ENCODE peak calls at places on chromosome 7, in four cellular contexts. Q, I, H and R are unnamed samples.

GRCh38 chr7:71868797-71869196 is 543.3 kb downstream of the CALN1 start:
- DNase-seq in Q (peak; percentile 59), H (no peak), I (no peak), R (no peak)

GRCh38 chr7:129188892-129189660 is 643 bp downstream of the SMO start:
- DNase-seq in I (no peak), H (peak; percentile 27), Q (peak; percentile 35), R (no peak)

GRCh38 chr7:17304926-17305325 is 6.5 kb downstream of the AHR start:
- DNase-seq in H (peak; percentile 88), Q (peak; percentile 18), I (no peak), R (peak; percentile 42)

GRCh38 chr7:70634610-70635068 is 497.3 kb upstream of the GALNT17 start:
- DNase-seq in H (peak; percentile 98), Q (peak; percentile 48), I (no peak), R (no peak)

GRCh38 chr7:94301024-94301588 is 93.6 kb upstream of the COL1A2 start:
- DNase-seq in I (peak; percentile 57), H (peak; percentile 98), Q (peak; percentile 98), R (peak; percentile 97)

GRCh38 chr7:143884276-143884977 is 17.5 kb downstream of the TCAF1 start:
- DNase-seq in H (no peak), I (no peak), Q (no peak), R (no peak)

GRCh38 chr7:127107601-127108007 is 145.1 kb downstream of the GRM8 start:
- DNase-seq in Q (peak; percentile 86), I (peak; percentile 89), H (peak; percentile 19), R (peak; percentile 86)

GRCh38 chr7:1661461-1661860 is 8.6 kb upstream of the ELFN1 start:
- DNase-seq in Q (no peak), I (no peak), H (no peak), R (no peak)

GRCh38 chr7:139679731-139680594 is 97.8 kb downstream of the HIPK2 start:
- DNase-seq in H (peak; percentile 86), I (no peak), Q (no peak), R (no peak)

GRCh38 chr7:98238976-98239375 is 13.1 kb downstream of the TECPR1 start:
- DNase-seq in I (no peak), H (peak; percentile 33), Q (no peak), R (peak; percentile 98)

GRCh38 chr7:139451638-139452037 is 31.8 kb downstream of the KLRG2 start:
- DNase-seq in I (no peak), H (peak; percentile 77), Q (no peak), R (peak; percentile 92)

GRCh38 chr7:48251766-48252165 is 80.5 kb downstream of the ABCA13 start:
- DNase-seq in I (no peak), Q (no peak), H (peak; percentile 59), R (no peak)

GRCh38 chr7:69814421-69814962 is 216.2 kb downstream of the AUTS2 start:
- DNase-seq in H (no peak), I (peak; percentile 71), Q (peak; percentile 48), R (no peak)

GRCh38 chr7:6106140-6106904 is 75.1 kb downstream of the ANKRD61 start:
- DNase-seq in I (no peak), Q (peak; percentile 52), H (peak; percentile 38), R (peak; percentile 84)

GRCh38 chr7:151352512-151352911 is 10.9 kb downstream of the NUB1 start:
- DNase-seq in I (no peak), H (no peak), Q (no peak), R (peak; percentile 24)

DNA sequence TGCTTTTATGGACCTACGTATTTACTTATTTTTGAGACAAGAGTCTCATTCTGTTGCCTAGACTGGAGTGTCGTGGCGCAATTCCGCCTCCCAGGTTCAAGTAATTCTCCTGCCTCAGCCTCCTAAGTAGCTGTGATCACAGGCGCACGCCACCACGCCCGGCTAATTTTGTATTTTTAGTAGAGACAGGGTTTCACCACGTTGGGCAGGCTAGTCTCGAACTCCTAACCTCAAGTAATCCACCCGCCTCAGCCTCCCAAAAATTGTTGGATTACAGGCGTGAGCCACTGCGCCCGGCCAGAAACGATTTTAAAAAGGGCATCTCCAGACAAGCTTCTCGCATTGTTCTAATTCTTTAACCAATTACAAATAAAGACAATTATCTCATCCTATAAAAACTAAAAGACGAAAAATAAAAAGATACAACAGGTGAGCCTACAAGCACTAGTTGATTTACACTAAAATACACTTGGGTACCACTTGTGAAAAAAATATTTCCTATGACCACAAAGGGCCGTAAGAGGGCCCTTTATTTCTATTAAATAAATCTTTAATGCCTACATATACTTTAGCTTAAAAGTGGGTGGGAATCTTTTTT is 2.4 kb downstream of the TRA2A start:
- DNase-seq in Q (no peak), H (no peak), I (no peak), R (peak; percentile 31)
- H3K4me3 ChIP-seq in Q (peak overlapping the region; percentile 11), H (no peak overlapping the region), I (no peak overlapping the region), R (no peak overlapping the region)

GRCh38 chr7:158705234-158705890 is 758 bp upstream of the NCAPG2 start:
- DNase-seq in I (no peak), Q (peak; percentile 12), H (no peak), R (peak; percentile 59)
- H3K4ac ChIP-seq in I (no peak overlapping the region), Q (no peak overlapping the region), H (peak overlapping the region; percentile 63), R (peak overlapping the region; percentile 44)

GRCh38 chr7:50305697-50306300 is 1.3 kb downstream of the IKZF1 start:
- DNase-seq in H (no peak), Q (no peak), I (no peak), R (no peak)

GRCh38 chr7:50306491-50307367 is 2.2 kb downstream of the IKZF1 start:
- DNase-seq in I (no peak), H (no peak), Q (no peak), R (no peak)

GRCh38 chr7:50303894-50304157 is 690 bp upstream of the IKZF1 start:
- DNase-seq in H (no peak), Q (peak; percentile 2), I (no peak), R (peak; percentile 25)

GRCh38 chr7:50304158-50304910 is at the start of gene IKZF1:
- DNase-seq in Q (peak; percentile 66), I (no peak), H (no peak), R (peak; percentile 38)

DNA sequence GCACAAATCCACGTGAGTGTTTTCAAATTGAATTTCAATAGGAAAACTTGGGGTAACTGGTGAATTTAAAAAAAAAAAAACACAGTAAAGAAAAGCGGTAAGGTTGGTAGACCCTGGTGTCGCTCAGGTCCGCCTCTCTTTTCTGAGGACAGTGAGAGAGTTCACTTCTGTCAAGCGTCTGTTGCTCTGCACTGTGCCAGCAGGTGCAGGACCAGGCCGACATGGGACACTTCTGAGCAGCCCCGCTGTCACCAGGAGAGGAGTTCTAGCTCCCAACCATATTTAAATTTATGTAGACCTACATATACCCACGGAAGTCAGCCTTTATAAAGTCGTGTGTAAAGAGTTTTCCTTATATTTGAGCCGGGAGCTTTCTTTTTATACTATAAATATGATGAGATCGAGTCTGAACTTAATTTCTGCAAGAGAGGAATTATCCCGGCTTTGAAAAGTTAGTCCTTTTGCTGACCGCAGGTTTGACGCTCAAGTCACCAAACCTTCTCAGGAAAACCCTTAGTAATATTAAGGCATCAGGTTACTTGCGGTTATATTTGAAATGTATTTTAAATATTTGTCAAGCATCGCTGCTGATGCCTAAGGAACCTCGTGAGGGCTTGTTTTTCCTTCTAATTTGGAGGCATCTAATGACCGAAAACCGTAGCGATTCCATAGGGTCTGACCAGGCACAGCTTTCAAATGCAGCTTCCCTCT is 550 bp downstream of the IKZF1 start:
- DNase-seq in Q (no peak), H (no peak), I (no peak), R (no peak)
- H3K4me3 ChIP-seq in Q (no peak overlapping the region), H (no peak overlapping the region), I (peak overlapping the region; percentile 90), R (no peak overlapping the region)

DNA sequence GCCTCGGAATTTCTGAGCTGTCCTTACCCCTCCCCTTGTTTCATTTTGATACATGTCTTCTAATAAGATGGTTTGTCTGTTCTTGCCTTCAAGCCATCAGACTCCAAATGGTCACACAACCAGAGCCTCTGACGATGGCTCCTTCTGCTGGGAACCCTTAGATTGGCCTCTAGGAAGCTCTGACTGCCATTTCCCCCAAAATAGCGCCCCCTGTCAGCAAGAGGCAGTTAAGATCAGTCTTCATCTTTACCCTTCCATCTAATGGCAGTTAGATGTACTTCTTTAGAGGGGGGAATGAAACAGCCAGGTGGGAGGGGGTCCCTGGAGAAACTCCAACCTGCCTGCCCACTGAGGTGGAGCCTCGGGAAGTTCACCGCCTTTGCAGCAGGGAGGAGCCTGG is 85.8 kb upstream of the GPR22 start:
- DNase-seq in Q (peak; percentile 16), H (no peak), I (no peak), R (no peak)
- H3K4ac ChIP-seq in Q (no peak overlapping the region), H (no peak overlapping the region), I (no peak overlapping the region), R (no peak overlapping the region)

GRCh38 chr7:157010588-157011332 is at the start of gene MNX1:
- DNase-seq in I (peak; percentile 79), Q (peak; percentile 89), H (no peak), R (peak; percentile 69)

GRCh38 chr7:157011333-157012112 is 1.1 kb upstream of the MNX1 start:
- DNase-seq in H (no peak), I (no peak), Q (peak; percentile 57), R (no peak)

GRCh38 chr7:157013101-157013500 is 2.6 kb upstream of the MNX1 start:
- DNase-seq in H (no peak), Q (peak; percentile 40), I (no peak), R (no peak)

GRCh38 chr7:157013602-157014549 is 3.4 kb upstream of the MNX1 start:
- DNase-seq in Q (peak; percentile 79), I (no peak), H (no peak), R (no peak)

DNA sequence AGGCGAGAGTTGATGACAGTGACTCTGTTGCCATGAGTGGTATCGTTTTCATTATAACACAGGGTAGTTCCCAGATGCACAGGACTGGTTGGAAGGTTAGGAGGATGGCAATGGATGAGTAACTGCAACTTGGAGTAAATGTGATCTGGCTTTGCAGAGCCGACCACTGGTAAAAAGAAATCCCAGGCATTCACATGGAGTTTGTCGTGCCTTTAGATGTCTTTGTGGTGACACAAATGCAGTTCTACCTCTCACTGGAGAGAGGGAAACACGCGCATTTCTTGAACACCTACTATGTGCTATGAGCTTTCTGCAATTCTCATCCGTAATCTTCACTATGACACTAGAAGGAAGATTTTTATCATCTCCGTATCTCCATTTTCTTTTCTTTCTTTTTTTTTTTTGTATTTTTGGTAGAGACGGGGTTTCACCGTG is 1.7 kb upstream of the MNX1 start:
- DNase-seq in Q (peak; percentile 10), I (no peak), H (no peak), R (no peak)
- H3K4me3 ChIP-seq in Q (no peak overlapping the region), I (no peak overlapping the region), H (no peak overlapping the region), R (no peak overlapping the region)

GRCh38 chr7:73828107-73828803 is 2.5 kb upstream of the CLDN4 start:
- DNase-seq in Q (peak; percentile 90), H (peak; percentile 64), I (no peak), R (peak; percentile 85)

GRCh38 chr7:73829921-73830617 is 727 bp upstream of the CLDN4 start:
- DNase-seq in H (no peak), Q (no peak), I (no peak), R (peak; percentile 48)

GRCh38 chr7:73828972-73829371 is 1.8 kb upstream of the CLDN4 start:
- DNase-seq in H (no peak), I (no peak), Q (no peak), R (peak; percentile 16)

GRCh38 chr7:73830618-73830871 is 251 bp upstream of the CLDN4 start:
- DNase-seq in H (peak; percentile 28), Q (no peak), I (no peak), R (no peak)

GRCh38 chr7:73829505-73829904 is 1.3 kb upstream of the CLDN4 start:
- DNase-seq in H (no peak), Q (peak; percentile 73), I (no peak), R (peak; percentile 85)
- H3K4ac ChIP-seq in H (no peak overlapping the region), Q (no peak overlapping the region), I (no peak overlapping the region), R (peak overlapping the region; percentile 62)